ENCODE peak calls at places on chromosomes 5 and 9, in four cellular contexts. H, Z, M and X are unnamed samples.

GRCh38 chr9:438961-439768 is 224.5 kb downstream of the DOCK8 start:
- DNase-seq in M (peak), Z (no peak), H (no peak), X (peak)

GRCh38 chr9:124256517-124257069 is 1.2 kb upstream of the NEK6 start:
- DNase-seq in M (peak), Z (no peak), H (peak), X (no peak)

GRCh38 chr5:5432020-5432707 is 9.7 kb downstream of the ICE1 start:
- DNase-seq in M (no peak), Z (no peak), H (no peak), X (no peak)

GRCh38 chr5:130126748-130127147 is 222.5 kb downstream of the CHSY3 start:
- DNase-seq in Z (no peak), M (no peak), H (no peak), X (no peak)

GRCh38 chr9:87324613-87325194 is 173.0 kb upstream of the DAPK1 start:
- DNase-seq in M (no peak), Z (no peak), H (no peak), X (peak)

GRCh38 chr5:96280946-96281393 is 152.1 kb downstream of the PCSK1 start:
- DNase-seq in H (no peak), M (no peak), Z (no peak), X (no peak)

GRCh38 chr9:130756460-130757152 is 63.0 kb downstream of the EXOSC2 start:
- DNase-seq in H (no peak), Z (no peak), M (no peak), X (peak)

GRCh38 chr9:79431019-79431679 is 140.6 kb upstream of the TLE4 start:
- DNase-seq in M (no peak), H (no peak), Z (no peak), X (no peak)

GRCh38 chr5:151739939-151740335 is 18.5 kb downstream of the ATOX1 start:
- DNase-seq in H (peak), M (no peak), Z (peak), X (no peak)

GRCh38 chr5:19235101-19235584 is 752.9 kb downstream of the CDH18 start:
- DNase-seq in Z (no peak), H (no peak), M (no peak), X (no peak)

GRCh38 chr9:129493002-129493713 is 127.7 kb downstream of the C9orf50 start:
- DNase-seq in Z (no peak), M (no peak), H (no peak), X (no peak)

GRCh38 chr5:102811962-102812361 is 56.9 kb downstream of the PAM start:
- DNase-seq in H (no peak), Z (no peak), M (no peak), X (no peak)

GRCh38 chr5:181184845-181185216 is 20.2 kb downstream of the TRIM7 start:
- DNase-seq in H (no peak), Z (no peak), M (no peak), X (peak)

GRCh38 chr5:178312900-178313299 is 80.3 kb upstream of the PHYKPL start:
- DNase-seq in Z (no peak), H (no peak), M (no peak), X (peak)

GRCh38 chr5:135993894-135994514 is 34.8 kb upstream of the TGFBI start:
- DNase-seq in H (no peak), M (no peak), Z (no peak), X (peak)

GRCh38 chr5:131957721-131958483 is 12.4 kb upstream of the MEIKIN start:
- DNase-seq in H (no peak), Z (no peak), M (no peak), X (no peak)

GRCh38 chr5:138459311-138459710 is 6.0 kb upstream of the EGR1 start:
- DNase-seq in M (peak), Z (no peak), H (no peak), X (peak)

GRCh38 chr5:42064821-42065220 is 139.7 kb downstream of the FBXO4 start:
- DNase-seq in Z (no peak), H (no peak), M (no peak), X (no peak)

GRCh38 chr9:120368799-120369198 is 211.2 kb downstream of the CDK5RAP2 start:
- DNase-seq in M (no peak), Z (no peak), H (no peak), X (no peak)

GRCh38 chr9:15763371-15763770 is 210.5 kb downstream of the CCDC171 start:
- DNase-seq in Z (no peak), M (no peak), H (no peak), X (no peak)

GRCh38 chr9:77770340-77770739 is 122.2 kb upstream of the GNA14 start:
- DNase-seq in M (no peak), Z (no peak), H (no peak), X (no peak)